ENCODE peak calls at places on chromosomes 6 and 20, in ten cellular contexts. E, Z, W, O, P, R, C, I, F and T are unnamed samples.

GRCh38 chr6:35948725-35949124 is 27.8 kb upstream of the SRPK1 start:
- DNase-seq in E (no peak), Z (no peak), W (peak; percentile 31), O (no peak), P (no peak), R (no peak), C (no peak), I (no peak), F (no peak), T (no peak)

GRCh38 chr6:35370124-35370741 is 27.9 kb downstream of the PPARD start:
- DNase-seq in E (peak; percentile 97), Z (peak; percentile 84), W (no peak), O (peak; percentile 96), P (peak; percentile 95), R (no peak), C (peak; percentile 91), I (peak; percentile 49), F (peak; percentile 58), T (no peak)

GRCh38 chr6:50864601-50865000 is 45.9 kb downstream of the TFAP2B start:
- DNase-seq in E (no peak), Z (no peak), W (no peak), O (no peak), P (no peak), R (no peak), C (no peak), I (no peak), F (no peak), T (no peak)

GRCh38 chr20:45823949-45824835 is 2.9 kb downstream of the TNNC2 start:
- DNase-seq in E (peak; percentile 31), Z (no peak), W (peak; percentile 66), O (peak; percentile 80), P (no peak), R (peak; percentile 13), C (peak; percentile 73), I (peak; percentile 60), F (peak; percentile 36), T (no peak)

GRCh38 chr6:161274488-161274858 is 612 bp upstream of the AGPAT4 start:
- DNase-seq in E (no peak), Z (no peak), W (no peak), O (no peak), P (no peak), R (no peak), C (no peak), I (no peak), F (no peak), T (no peak)

GRCh38 chr20:50360218-50360672 is 149.9 kb upstream of the PTPN1 start:
- DNase-seq in E (no peak), Z (peak; percentile 82), W (no peak), O (no peak), P (no peak), R (no peak), C (no peak), I (no peak), F (no peak), T (no peak)

GRCh38 chr20:19850190-19850533 is 92.1 kb downstream of the RIN2 start:
- DNase-seq in E (no peak), Z (no peak), W (peak; percentile 13), O (no peak), P (no peak), R (no peak), C (no peak), I (no peak), F (peak; percentile 48), T (no peak)

GRCh38 chr6:80179691-80180090 is 73.2 kb downstream of the BCKDHB start:
- DNase-seq in E (no peak), Z (no peak), W (no peak), O (no peak), P (no peak), R (no peak), C (no peak), I (no peak), F (no peak), T (no peak)

GRCh38 chr20:37316116-37316774 is 26.8 kb downstream of the MANBAL start:
- DNase-seq in E (no peak), Z (no peak), W (peak; percentile 27), O (no peak), P (peak; percentile 73), R (no peak), C (no peak), I (no peak), F (no peak), T (no peak)

GRCh38 chr20:23832775-23833508 is 6.4 kb upstream of the CST2 start:
- DNase-seq in E (no peak), Z (no peak), W (no peak), O (no peak), P (no peak), R (no peak), C (no peak), I (no peak), F (no peak), T (no peak)

GRCh38 chr6:54981647-54982046 is 135.1 kb downstream of the FAM83B start:
- DNase-seq in E (peak; percentile 59), Z (no peak), W (no peak), O (no peak), P (no peak), R (no peak), C (no peak), I (no peak), F (no peak), T (no peak)

GRCh38 chr6:100775667-100776066 is 105.5 kb downstream of the ASCC3 start:
- DNase-seq in E (no peak), Z (no peak), W (no peak), O (no peak), P (no peak), R (no peak), C (no peak), I (no peak), F (no peak), T (no peak)

GRCh38 chr6:140915001-140915950 is 1217.4 kb upstream of the GJE1 start:
- DNase-seq in E (no peak), Z (no peak), W (no peak), O (no peak), P (no peak), R (no peak), C (no peak), I (no peak), F (no peak), T (no peak)

GRCh38 chr6:1610497-1611321 is 994 bp downstream of the FOXC1 start:
- DNase-seq in E (peak; percentile 45), Z (no peak), W (peak; percentile 33), O (peak; percentile 50), P (no peak), R (no peak), C (peak; percentile 68), I (peak; percentile 37), F (no peak), T (no peak)

GRCh38 chr6:79631800-79632172 is 657 bp downstream of the SH3BGRL2 start:
- DNase-seq in E (no peak), Z (no peak), W (no peak), O (no peak), P (no peak), R (no peak), C (no peak), I (no peak), F (no peak), T (no peak)

GRCh38 chr6:25312034-25312620 is 33.0 kb downstream of the CARMIL1 start:
- DNase-seq in E (peak; percentile 57), Z (no peak), W (no peak), O (no peak), P (no peak), R (no peak), C (no peak), I (no peak), F (no peak), T (peak; percentile 26)

GRCh38 chr20:37670426-37670825 is 23.4 kb upstream of the CTNNBL1 start:
- DNase-seq in E (peak; percentile 3), Z (no peak), W (peak; percentile 26), O (peak; percentile 75), P (no peak), R (no peak), C (no peak), I (peak; percentile 36), F (no peak), T (no peak)

GRCh38 chr6:33622456-33623431 is 1.6 kb downstream of the ITPR3 start:
- DNase-seq in E (no peak), Z (peak; percentile 82), W (no peak), O (peak; percentile 53), P (no peak), R (no peak), C (peak; percentile 70), I (no peak), F (no peak), T (no peak)
- H3K4me1 ChIP-seq in E (peaks cover 13% of the 10 kb centered on the region), Z (peaks cover 42% of the 10 kb centered on the region), W (peaks cover 29% of the 10 kb centered on the region), O (peaks cover 3% of the 10 kb centered on the region), P (peaks cover 13% of the 10 kb centered on the region), R (no peaks in the 10 kb centered on the region), C (peaks cover 17% of the 10 kb centered on the region), I (peaks cover 28% of the 10 kb centered on the region), F (peaks cover 60% of the 10 kb centered on the region), T (peaks cover 44% of the 10 kb centered on the region)

GRCh38 chr20:16694176-16694575 is 35.6 kb upstream of the SNRPB2 start:
- DNase-seq in E (no peak), Z (no peak), W (no peak), O (no peak), P (no peak), R (no peak), C (no peak), I (no peak), F (no peak), T (no peak)

GRCh38 chr20:16701296-16701695 is 28.5 kb upstream of the SNRPB2 start:
- DNase-seq in E (no peak), Z (no peak), W (peak; percentile 18), O (no peak), P (no peak), R (no peak), C (no peak), I (no peak), F (no peak), T (no peak)

GRCh38 chr20:16703570-16703969 is 26.3 kb upstream of the SNRPB2 start:
- DNase-seq in E (no peak), Z (no peak), W (no peak), O (no peak), P (no peak), R (no peak), C (no peak), I (no peak), F (no peak), T (no peak)

GRCh38 chr20:16695633-16696032 is 34.2 kb upstream of the SNRPB2 start:
- DNase-seq in E (no peak), Z (no peak), W (no peak), O (no peak), P (no peak), R (no peak), C (no peak), I (no peak), F (no peak), T (no peak)

GRCh38 chr20:16699287-16699686 is 30.5 kb upstream of the SNRPB2 start:
- DNase-seq in E (no peak), Z (no peak), W (peak; percentile 36), O (no peak), P (no peak), R (no peak), C (no peak), I (no peak), F (no peak), T (no peak)
- H3K27ac ChIP-seq in E (no peak overlapping the region), Z (no peak overlapping the region), W (no peak overlapping the region), O (no peak overlapping the region), P (no peak overlapping the region), R (no peak overlapping the region), C (no peak overlapping the region), I (no peak overlapping the region), F (no peak overlapping the region), T (no peak overlapping the region)

GRCh38 chr6:107624541-107624940 is 134.6 kb downstream of the SOBP start:
- DNase-seq in E (peak; percentile 43), Z (no peak), W (no peak), O (no peak), P (no peak), R (no peak), C (no peak), I (no peak), F (no peak), T (no peak)
- H3K4me1 ChIP-seq in E (no peaks in the 10 kb centered on the region), Z (peaks cover 4% of the 10 kb centered on the region), W (peaks cover 63% of the 10 kb centered on the region), O (peaks cover 50% of the 10 kb centered on the region), P (no peaks in the 10 kb centered on the region), R (no peaks in the 10 kb centered on the region), C (peaks cover under 1% of the 10 kb centered on the region), I (peaks cover 39% of the 10 kb centered on the region), F (peaks cover 31% of the 10 kb centered on the region), T (peaks cover 8% of the 10 kb centered on the region)

GRCh38 chr6:119678961-119679360 is 329.4 kb upstream of the MAN1A1 start:
- DNase-seq in E (no peak), Z (no peak), W (no peak), O (no peak), P (no peak), R (no peak), C (no peak), I (no peak), F (no peak), T (no peak)
- H3K27ac ChIP-seq in E (no peak overlapping the region), Z (no peak overlapping the region), W (no peak overlapping the region), O (no peak overlapping the region), P (no peak overlapping the region), R (no peak overlapping the region), C (no peak overlapping the region), I (no peak overlapping the region), F (no peak overlapping the region), T (no peak overlapping the region)